ENCODE peak calls at places on chromosome 7, in five cellular contexts. N, T, L, Y and I are unnamed samples.

GRCh38 chr7:87416682-87417587 is 58.5 kb downstream of the ABCB4 start:
- DNase-seq in N (no peak), T (peak; percentile 64), L (peak; percentile 76), Y (no peak), I (peak; percentile 29)

GRCh38 chr7:95104739-95105138 is 197.3 kb downstream of the PPP1R9A start:
- DNase-seq in N (no peak), T (peak; percentile 97), L (no peak), Y (no peak), I (peak; percentile 89)

GRCh38 chr7:127514499-127514898 is 70.9 kb downstream of the GCC1 start:
- DNase-seq in N (no peak), T (peak; percentile 52), L (peak; percentile 34), Y (no peak), I (peak; percentile 35)

GRCh38 chr7:78039791-78040776 is 241.5 kb downstream of the PHTF2 start:
- DNase-seq in N (no peak), T (no peak), L (no peak), Y (peak; percentile 16), I (no peak)

GRCh38 chr7:41975854-41976253 is 261.2 kb downstream of the GLI3 start:
- DNase-seq in N (no peak), T (no peak), L (no peak), Y (no peak), I (no peak)

GRCh38 chr7:127437241-127437640 is 44.7 kb upstream of the ZNF800 start:
- DNase-seq in N (no peak), T (no peak), L (no peak), Y (no peak), I (no peak)

GRCh38 chr7:1046722-1047679 is 2.7 kb downstream of the GPR146 start:
- DNase-seq in N (no peak), T (no peak), L (no peak), Y (no peak), I (no peak)

GRCh38 chr7:86814980-86815379 is 171.3 kb downstream of the GRM3 start:
- DNase-seq in N (no peak), T (peak; percentile 2), L (peak; percentile 25), Y (no peak), I (no peak)

GRCh38 chr7:32611201-32611691 is 116.0 kb downstream of the AVL9 start:
- DNase-seq in N (no peak), T (no peak), L (no peak), Y (no peak), I (no peak)

GRCh38 chr7:47765373-47765979 is 182.8 kb downstream of the PKD1L1 start:
- DNase-seq in N (no peak), T (no peak), L (no peak), Y (no peak), I (no peak)

GRCh38 chr7:138204989-138205298 is 128.7 kb downstream of the AKR1D1 start:
- DNase-seq in N (no peak), T (no peak), L (no peak), Y (no peak), I (no peak)

GRCh38 chr7:96045919-96046318 is 273.6 kb downstream of the DYNC1I1 start:
- DNase-seq in N (no peak), T (no peak), L (no peak), Y (no peak), I (no peak)

GRCh38 chr7:7183061-7183832 is 903 bp downstream of the C1GALT1 start:
- DNase-seq in N (no peak), T (no peak), L (peak; percentile 65), Y (peak; percentile 32), I (no peak)

GRCh38 chr7:2921748-2922147 is 77.6 kb upstream of the GNA12 start:
- DNase-seq in N (no peak), T (no peak), L (peak; percentile 47), Y (no peak), I (no peak)

GRCh38 chr7:2964208-2964607 is 79.5 kb downstream of the CARD11 start:
- DNase-seq in N (no peak), T (no peak), L (no peak), Y (no peak), I (no peak)

GRCh38 chr7:91034459-91035368 is 229.5 kb upstream of the FZD1 start:
- DNase-seq in N (no peak), T (peak; percentile 51), L (peak; percentile 72), Y (no peak), I (peak; percentile 23)

GRCh38 chr7:57821438-57822382 is 371.7 kb downstream of the ZNF716 start:
- DNase-seq in N (no peak), T (no peak), L (no peak), Y (no peak), I (no peak)

GRCh38 chr7:44384586-44385383 is 59.4 kb upstream of the CAMK2B start:
- DNase-seq in N (no peak), T (no peak), L (no peak), Y (no peak), I (no peak)

GRCh38 chr7:5709347-5709950 is 72.0 kb downstream of the RNF216 start:
- DNase-seq in N (no peak), T (no peak), L (no peak), Y (no peak), I (no peak)

GRCh38 chr7:24750441-24751055 is 6.7 kb downstream of the GSDME start:
- DNase-seq in N (no peak), T (no peak), L (no peak), Y (no peak), I (no peak)

GRCh38 chr7:67896721-67897120 is 900.1 kb downstream of the TYW1 start:
- DNase-seq in N (no peak), T (no peak), L (no peak), Y (no peak), I (no peak)

GRCh38 chr7:120554960-120555571 is 282.1 kb downstream of the KCND2 start:
- DNase-seq in N (no peak), T (peak; percentile 60), L (peak; percentile 75), Y (no peak), I (peak; percentile 39)

GRCh38 chr7:30433082-30433481 is 45.5 kb downstream of the NOD1 start:
- DNase-seq in N (no peak), T (peak; percentile 71), L (no peak), Y (no peak), I (no peak)

GRCh38 chr7:95875519-95875918 is 103.2 kb downstream of the DYNC1I1 start:
- DNase-seq in N (no peak), T (no peak), L (no peak), Y (no peak), I (no peak)

GRCh38 chr7:3043544-3044395 is at the start of gene CARD11:
- DNase-seq in N (no peak), T (no peak), L (no peak), Y (peak; percentile 31), I (no peak)

GRCh38 chr7:15007507-15007906 is 105.0 kb upstream of the DGKB start:
- DNase-seq in N (no peak), T (peak; percentile 40), L (peak; percentile 5), Y (no peak), I (no peak)

GRCh38 chr7:138478499-138478908 is 18.4 kb downstream of the TRIM24 start:
- DNase-seq in N (no peak), T (peak; percentile 34), L (no peak), Y (no peak), I (no peak)

GRCh38 chr7:134500982-134501381 is 26.4 kb upstream of the AKR1B10 start:
- DNase-seq in N (no peak), T (no peak), L (no peak), Y (no peak), I (no peak)

GRCh38 chr7:1681581-1681980 is 11.5 kb downstream of the ELFN1 start:
- DNase-seq in N (no peak), T (no peak), L (no peak), Y (no peak), I (no peak)

GRCh38 chr7:148084138-148084537 is 506.4 kb upstream of the C7orf33 start:
- DNase-seq in N (no peak), T (peak; percentile 7), L (peak; percentile 77), Y (no peak), I (peak; percentile 30)

GRCh38 chr7:67773081-67773480 is 776.4 kb downstream of the TYW1 start:
- DNase-seq in N (no peak), T (no peak), L (no peak), Y (no peak), I (no peak)

GRCh38 chr7:158655931-158656441 is 48.6 kb downstream of the NCAPG2 start:
- DNase-seq in N (no peak), T (no peak), L (no peak), Y (no peak), I (no peak)

GRCh38 chr7:78417180-78417853 is 618.7 kb downstream of the PHTF2 start:
- DNase-seq in N (no peak), T (no peak), L (no peak), Y (no peak), I (no peak)

GRCh38 chr7:5661941-5662340 is 119.5 kb downstream of the RNF216 start:
- DNase-seq in N (no peak), T (no peak), L (no peak), Y (no peak), I (no peak)

GRCh38 chr7:51639661-51640340 is 323.2 kb upstream of the COBL start:
- DNase-seq in N (no peak), T (no peak), L (no peak), Y (no peak), I (no peak)

GRCh38 chr7:115724400-115725056 is 306.0 kb downstream of the TFEC start:
- DNase-seq in N (no peak), T (peak; percentile 27), L (peak; percentile 58), Y (no peak), I (no peak)

GRCh38 chr7:106313456-106313891 is 28.7 kb upstream of the NAMPT start:
- DNase-seq in N (no peak), T (peak; percentile 86), L (no peak), Y (no peak), I (peak; percentile 75)

GRCh38 chr7:149714910-149715471 is 58.4 kb downstream of the ZNF467 start:
- DNase-seq in N (no peak), T (peak; percentile 2), L (no peak), Y (no peak), I (no peak)